ENCODE peak calls at places on chromosomes 6 and 20, in eight cellular contexts. H, S, E, X, R, J, B and G are unnamed samples.

GRCh38 chr6:423799-424345 is 32.3 kb downstream of the IRF4 start:
- DNase-seq in B (no peak), R (no peak), E (no peak), J (peak), S (no peak), X (no peak), H (no peak), G (no peak)

GRCh38 chr6:15876406-15876805 is 213.6 kb upstream of the DTNBP1 start:
- DNase-seq in B (no peak), X (no peak), E (no peak), H (no peak), S (no peak), R (no peak), J (no peak), G (no peak)

GRCh38 chr20:17504898-17505663 is 26.1 kb downstream of the BFSP1 start:
- DNase-seq in B (peak), X (no peak), S (no peak), E (peak), J (peak), R (peak), H (peak), G (peak)

GRCh38 chr6:2911171-2911570 is 8.1 kb upstream of the SERPINB9 start:
- DNase-seq in H (no peak), E (no peak), X (peak), R (no peak), J (no peak), B (no peak), S (no peak), G (no peak)

GRCh38 chr6:74534485-74535211 is 671.2 kb downstream of the COL12A1 start:
- DNase-seq in R (no peak), S (peak), H (no peak), B (peak), J (no peak), X (no peak), E (no peak), G (no peak)

GRCh38 chr20:52103911-52104545 is 87.6 kb downstream of the ZFP64 start:
- DNase-seq in X (no peak), B (peak), J (no peak), H (no peak), S (no peak), E (no peak), R (no peak), G (no peak)

GRCh38 chr6:158572653-158573541 is 13.0 kb downstream of the TMEM181 start:
- DNase-seq in X (peak), B (no peak), H (no peak), S (no peak), E (no peak), J (no peak), R (no peak), G (no peak)

GRCh38 chr6:45783716-45784115 is 231.9 kb downstream of the CLIC5 start:
- DNase-seq in J (no peak), B (no peak), H (no peak), R (no peak), S (no peak), E (no peak), X (no peak), G (no peak)

GRCh38 chr6:43916091-43916923 is 146.3 kb downstream of the VEGFA start:
- DNase-seq in R (no peak), J (peak), H (no peak), E (no peak), X (no peak), B (peak), S (no peak), G (no peak)

GRCh38 chr20:11080010-11080409 is 406.2 kb upstream of the JAG1 start:
- DNase-seq in R (no peak), J (no peak), X (no peak), B (peak), E (no peak), S (no peak), H (no peak), G (no peak)

GRCh38 chr20:15289337-15289736 is 951.9 kb upstream of the FLRT3 start:
- DNase-seq in H (no peak), R (no peak), J (no peak), S (no peak), X (no peak), E (no peak), B (no peak), G (no peak)

GRCh38 chr6:63805808-63806572 is 170.4 kb downstream of the PHF3 start:
- DNase-seq in H (no peak), X (no peak), S (peak), J (no peak), B (peak), R (no peak), E (no peak), G (peak)

GRCh38 chr6:148535976-148536375 is 193.3 kb downstream of the SASH1 start:
- DNase-seq in J (no peak), E (no peak), X (no peak), B (peak), S (no peak), H (no peak), R (no peak), G (no peak)

GRCh38 chr6:159128978-159129377 is 40.2 kb upstream of the FNDC1 start:
- DNase-seq in R (no peak), J (no peak), E (no peak), B (no peak), X (no peak), S (no peak), H (no peak), G (no peak)

GRCh38 chr6:158978752-158979151 is 21.2 kb downstream of the RSPH3 start:
- DNase-seq in H (no peak), E (no peak), R (no peak), J (no peak), S (no peak), X (no peak), B (peak), G (no peak)

GRCh38 chr6:13526718-13527668 is 39.6 kb upstream of the GFOD1 start:
- DNase-seq in H (no peak), E (peak), B (no peak), R (peak), X (no peak), J (peak), S (no peak), G (no peak)

GRCh38 chr20:52031574-52032303 is 159.8 kb downstream of the ZFP64 start:
- DNase-seq in R (peak), H (no peak), J (no peak), X (no peak), B (peak), E (peak), S (peak), G (no peak)

GRCh38 chr6:118383924-118384323 is 164.2 kb upstream of the PLN start:
- DNase-seq in B (no peak), J (no peak), S (no peak), X (no peak), H (no peak), R (no peak), E (no peak), G (no peak)

GRCh38 chr20:33013701-33014326 is 6.3 kb downstream of the BPIFB2 start:
- DNase-seq in B (no peak), E (no peak), R (no peak), H (no peak), S (no peak), X (no peak), J (no peak), G (no peak)

GRCh38 chr6:33700391-33701050 is 11.0 kb downstream of the UQCC2 start:
- DNase-seq in S (peak), H (peak), E (peak), R (no peak), J (peak), X (peak), B (peak), G (no peak)

GRCh38 chr6:111552241-111552744 is 53.4 kb downstream of the TRAF3IP2 start:
- DNase-seq in X (peak), E (peak), S (peak), R (peak), J (peak), B (peak), H (peak), G (peak)

GRCh38 chr6:158185729-158186456 is 17.7 kb downstream of the GTF2H5 start:
- DNase-seq in X (no peak), E (no peak), B (peak), J (no peak), R (no peak), S (no peak), H (no peak), G (no peak)

GRCh38 chr6:84798257-84798656 is 33.9 kb upstream of the TBX18 start:
- DNase-seq in E (no peak), X (no peak), J (no peak), R (no peak), B (no peak), S (no peak), H (no peak), G (no peak)

GRCh38 chr20:57114290-57115005 is 152.0 kb downstream of the BMP7 start:
- DNase-seq in R (no peak), H (no peak), E (no peak), S (no peak), B (no peak), X (no peak), J (no peak), G (no peak)

GRCh38 chr6:138162947-138163569 is 1.3 kb downstream of the ARFGEF3 start:
- DNase-seq in S (no peak), R (no peak), H (no peak), B (no peak), X (no peak), E (no peak), J (no peak), G (no peak)

GRCh38 chr6:125123051-125123450 is 30.5 kb upstream of the TPD52L1 start:
- DNase-seq in E (no peak), H (no peak), J (no peak), S (no peak), B (no peak), R (no peak), X (no peak), G (no peak)

GRCh38 chr6:150236544-150236943 is 93.7 kb downstream of the PPP1R14C start:
- DNase-seq in E (no peak), S (no peak), H (no peak), R (no peak), B (no peak), X (no peak), J (no peak), G (no peak)

DNA sequence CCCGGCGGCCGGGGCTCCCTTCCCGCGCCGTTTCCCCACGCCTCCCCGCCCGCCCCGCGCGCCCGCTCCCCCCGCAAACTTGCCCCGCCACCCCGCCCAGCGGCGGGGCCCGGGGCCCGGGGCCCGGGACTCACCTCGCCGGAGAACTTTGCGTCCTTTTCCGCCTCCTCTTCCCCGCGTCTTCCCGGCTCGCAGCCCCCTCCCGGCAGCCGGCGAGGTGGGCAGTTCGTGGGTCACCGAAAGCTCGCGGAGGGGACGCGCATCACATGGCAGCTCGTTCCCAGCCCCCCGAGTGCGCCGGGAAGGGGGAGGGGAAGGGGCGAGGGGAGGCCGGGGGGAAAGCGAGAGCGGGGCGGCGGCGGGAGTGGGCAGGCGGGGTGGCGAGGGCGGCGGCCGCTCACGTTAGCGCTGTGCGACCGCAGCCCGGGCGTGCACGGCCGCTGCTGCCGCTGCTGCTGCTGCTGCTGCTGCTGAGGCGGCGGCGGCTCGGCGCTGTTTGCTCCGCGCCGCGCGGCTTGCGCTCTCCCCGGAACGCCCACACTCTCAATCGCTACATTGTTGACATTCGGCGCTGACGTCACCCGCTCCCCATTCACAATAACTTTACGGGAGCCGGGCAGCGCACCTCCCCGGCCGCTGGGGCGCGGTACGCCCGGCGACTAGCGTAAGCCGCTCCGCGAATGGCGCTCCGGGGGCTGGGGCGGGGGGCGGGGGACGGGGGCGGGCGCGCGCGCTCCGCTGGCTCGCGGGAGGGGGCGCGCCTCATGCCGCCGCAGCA is at the start of gene BACH2:
- DNase-seq in E (peak), J (peak), X (peak), B (peak), R (peak), S (peak), H (peak), G (no peak)
- TF ChIP-seq CTCF in E (no peak), J (no peak), X (peak), B (peak), R (peak), S (peak), H (no peak), G (no peak)

DNA sequence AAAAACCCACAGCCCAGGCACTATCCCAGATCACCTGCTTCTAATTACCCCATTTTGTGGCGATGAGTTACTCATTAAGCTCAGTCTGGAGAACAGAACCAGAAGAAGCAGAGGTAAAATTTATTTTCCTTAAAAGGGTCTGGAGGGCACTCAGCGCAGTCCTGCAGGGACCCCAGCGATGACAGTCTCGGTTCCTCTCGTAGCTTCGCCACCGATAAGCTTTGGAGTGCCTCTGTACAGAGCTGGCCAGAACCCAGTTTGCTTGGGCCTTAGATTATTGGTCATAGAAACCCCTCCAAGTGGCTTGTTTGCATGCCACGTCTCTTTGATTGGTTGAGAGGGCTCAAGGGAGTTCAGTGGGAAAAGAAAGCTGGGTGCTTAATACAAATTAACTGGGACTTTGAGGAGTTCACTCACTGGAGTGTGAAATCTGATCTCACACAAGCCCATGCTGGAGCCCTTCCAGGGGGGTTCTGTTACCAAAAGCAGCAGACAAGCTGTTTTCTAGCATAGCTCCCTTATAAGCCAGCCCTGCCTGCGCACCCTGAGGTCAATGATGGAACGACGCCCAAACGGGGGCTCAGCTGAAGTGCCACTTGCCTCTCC is 158.5 kb upstream of the ARID1B start:
- DNase-seq in X (no peak), B (no peak), R (no peak), J (no peak), H (no peak), E (no peak), S (no peak), G (no peak)
- H3K4me3 ChIP-seq in X (no peak), B (no peak), R (no peak), J (peak), H (no peak), E (no peak), S (no peak), G (no peak)

DNA sequence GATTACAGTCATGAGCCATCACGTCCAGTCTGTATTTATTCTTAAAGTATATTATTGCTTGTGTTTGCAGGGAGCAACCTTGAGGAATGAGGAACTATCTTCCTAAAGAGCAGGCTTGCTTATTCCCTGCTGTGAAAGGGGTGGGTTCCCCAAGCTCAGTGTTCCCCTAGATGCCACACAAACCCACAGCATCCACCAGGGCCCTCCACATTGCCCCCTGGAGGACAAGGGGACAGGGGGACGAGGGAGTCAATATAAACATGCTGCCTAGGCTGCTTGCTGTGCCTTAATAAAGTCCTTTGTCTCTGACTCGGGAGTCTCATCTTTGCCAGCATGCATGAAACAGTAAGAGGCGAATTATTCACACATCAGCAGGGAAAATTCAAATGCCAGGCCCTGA is 8.0 kb upstream of the IDH3B start:
- DNase-seq in H (no peak), B (no peak), R (no peak), J (no peak), S (no peak), X (no peak), E (no peak), G (no peak)
- TF ChIP-seq CTCF in H (no peak), B (peak), R (no peak), J (no peak), S (no peak), X (no peak), E (no peak), G (peak)

GRCh38 chr6:167826230-167827061 is at the start of gene AFDN:
- DNase-seq in E (peak), B (peak), S (no peak), H (peak), X (peak), J (peak), R (peak), G (peak)

GRCh38 chr6:167825059-167825758 is 1.5 kb upstream of the AFDN start:
- DNase-seq in H (no peak), R (peak), E (peak), B (no peak), S (no peak), X (no peak), J (no peak), G (no peak)

GRCh38 chr6:167825759-167826229 is 917 bp upstream of the AFDN start:
- DNase-seq in B (no peak), R (peak), E (peak), J (peak), H (peak), S (no peak), X (peak), G (no peak)

GRCh38 chr6:167827062-167827587 is 414 bp downstream of the AFDN start:
- DNase-seq in B (no peak), H (peak), X (no peak), J (no peak), R (peak), E (peak), S (no peak), G (no peak)

DNA sequence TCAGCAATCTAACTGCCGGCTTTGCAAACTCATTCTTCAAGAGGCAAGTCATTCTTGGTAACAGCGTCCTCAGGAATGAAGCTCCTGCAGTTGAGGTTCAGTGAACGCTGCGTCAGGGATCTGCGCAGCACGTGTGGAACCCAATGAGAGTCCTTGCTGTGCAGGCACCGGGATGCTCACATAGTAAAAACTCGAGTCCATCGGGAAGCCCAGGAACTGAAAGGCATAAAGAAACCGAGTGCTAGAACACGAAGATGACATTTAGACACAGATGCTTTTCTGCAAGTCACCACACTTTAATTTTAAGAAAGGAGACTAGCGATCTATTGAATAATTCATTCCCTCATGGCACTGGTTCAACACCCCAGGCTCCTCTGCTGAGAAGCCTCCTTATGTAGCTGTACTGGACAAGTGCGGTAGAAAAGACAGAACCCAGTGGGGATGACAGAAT is 2.1 kb upstream of the AFDN start:
- DNase-seq in H (no peak), E (no peak), B (peak), R (no peak), J (no peak), X (no peak), S (no peak), G (no peak)
- H3K4me3 ChIP-seq in H (no peak), E (no peak), B (peak), R (no peak), J (no peak), X (no peak), S (no peak), G (no peak)